ENCODE peak calls at places on chromosomes 2 and 18, in nine cellular contexts. R, H, N, G, O, L, K, V and Z are unnamed samples.

GRCh38 chr2:68730828-68731227 is 3.8 kb upstream of the ARHGAP25 start:
- DNase-seq in H (no peak), O (no peak), K (no peak), G (no peak), L (no peak), V (no peak), R (no peak), N (no peak), Z (no peak)

GRCh38 chr2:150911766-150912280 is 349.8 kb downstream of the RBM43 start:
- DNase-seq in N (no peak), L (peak; percentile 85), H (no peak), G (no peak), O (peak; percentile 12), R (peak; percentile 74), K (peak; percentile 66), V (no peak), Z (peak; percentile 90)

GRCh38 chr18:74291771-74292540 is at the start of gene CYB5A:
- DNase-seq in O (peak; percentile 94), N (peak; percentile 98), G (peak; percentile 89), H (peak; percentile 75), K (peak; percentile 99), L (peak; percentile 99), V (peak; percentile 99), R (peak; percentile 96), Z (peak; percentile 60)

GRCh38 chr2:43397821-43398220 is 171.4 kb upstream of the ZFP36L2 start:
- DNase-seq in V (no peak), N (no peak), L (no peak), H (no peak), K (no peak), G (no peak), R (no peak), O (no peak), Z (no peak)

GRCh38 chr2:40244251-40245010 is 207.5 kb downstream of the SLC8A1 start:
- DNase-seq in R (peak; percentile 86), L (peak; percentile 59), K (no peak), O (peak; percentile 27), V (peak; percentile 64), G (peak; percentile 52), N (no peak), H (peak; percentile 28), Z (no peak)

GRCh38 chr2:213237787-213238186 is 46.5 kb upstream of the SPAG16 start:
- DNase-seq in H (no peak), R (peak; percentile 15), G (no peak), N (no peak), K (no peak), V (no peak), O (no peak), L (no peak), Z (no peak)

GRCh38 chr2:100744589-100744988 is 75.3 kb upstream of the NPAS2 start:
- DNase-seq in L (no peak), G (no peak), N (no peak), V (peak; percentile 81), R (peak; percentile 67), K (no peak), H (peak; percentile 41), O (no peak), Z (no peak)

GRCh38 chr18:361941-362913 is 94.4 kb upstream of the THOC1 start:
- DNase-seq in K (no peak), G (peak; percentile 62), H (no peak), N (no peak), L (no peak), R (peak; percentile 86), O (no peak), V (no peak), Z (peak; percentile 97)

GRCh38 chr18:22183647-22184161 is 14.3 kb downstream of the GATA6 start:
- DNase-seq in V (no peak), N (no peak), R (no peak), G (no peak), O (no peak), L (no peak), K (no peak), H (no peak), Z (no peak)

GRCh38 chr2:229454934-229455631 is 184.0 kb upstream of the PID1 start:
- DNase-seq in R (peak; percentile 85), N (no peak), L (no peak), V (no peak), H (no peak), G (peak; percentile 43), O (no peak), K (no peak), Z (peak; percentile 88)

GRCh38 chr2:68907232-68907922 is 36.2 kb upstream of the BMP10 start:
- DNase-seq in K (no peak), V (peak; percentile 14), O (no peak), R (no peak), H (no peak), N (no peak), L (no peak), G (no peak), Z (no peak)

GRCh38 chr2:205175831-205176230 is 506.5 kb upstream of the NRP2 start:
- DNase-seq in L (no peak), R (no peak), N (no peak), G (no peak), H (no peak), O (no peak), V (no peak), K (no peak), Z (no peak)

GRCh38 chr18:80197490-80197889 is 49.8 kb downstream of the PARD6G start:
- DNase-seq in V (no peak), R (no peak), L (no peak), H (no peak), K (no peak), O (no peak), G (no peak), N (no peak), Z (no peak)
- H3K4me3 ChIP-seq in V (no peak overlapping the region), R (no peak overlapping the region), L (no peak overlapping the region), H (no peak overlapping the region), K (no peak overlapping the region), O (no peak overlapping the region), G (no peak overlapping the region), N (no peak overlapping the region), Z (no peak overlapping the region)

GRCh38 chr2:233010569-233011267 is 2.3 kb downstream of the NGEF start:
- DNase-seq in V (no peak), O (no peak), N (no peak), L (no peak), H (no peak), R (no peak), G (no peak), K (peak; percentile 47), Z (no peak)
- H3K4me3 ChIP-seq in V (no peak overlapping the region), O (no peak overlapping the region), N (no peak overlapping the region), L (no peak overlapping the region), H (no peak overlapping the region), R (no peak overlapping the region), G (no peak overlapping the region), K (no peak overlapping the region), Z (no peak overlapping the region)

GRCh38 chr2:120233292-120233691 is 10.1 kb upstream of the TMEM185B start:
- DNase-seq in H (no peak), L (no peak), K (no peak), V (no peak), N (no peak), G (no peak), R (no peak), O (no peak), Z (no peak)
- H3K4me3 ChIP-seq in H (no peak overlapping the region), L (no peak overlapping the region), K (no peak overlapping the region), V (no peak overlapping the region), N (peak overlapping the region; percentile 79), G (no peak overlapping the region), R (no peak overlapping the region), O (no peak overlapping the region), Z (no peak overlapping the region)

GRCh38 chr2:183123959-183124221 is 353 bp upstream of the NUP35 start:
- DNase-seq in G (peak; percentile 5), R (no peak), K (no peak), L (no peak), H (no peak), N (no peak), V (no peak), O (no peak), Z (peak; percentile 0)

GRCh38 chr2:183124957-183125255 is 663 bp downstream of the NUP35 start:
- DNase-seq in R (no peak), H (no peak), G (no peak), K (no peak), L (no peak), N (no peak), O (no peak), V (no peak), Z (no peak)

GRCh38 chr2:183125659-183126341 is 1.6 kb downstream of the NUP35 start:
- DNase-seq in K (no peak), G (no peak), O (no peak), L (no peak), N (no peak), V (no peak), R (no peak), H (no peak), Z (no peak)

GRCh38 chr2:183124222-183124956 is at the start of gene NUP35:
- DNase-seq in H (peak; percentile 62), N (peak; percentile 80), R (peak; percentile 92), V (peak; percentile 93), G (peak; percentile 88), L (peak; percentile 86), O (peak; percentile 56), K (peak; percentile 85), Z (peak; percentile 49)

GRCh38 chr2:183126635-183127034 is 2.4 kb downstream of the NUP35 start:
- DNase-seq in V (no peak), O (no peak), L (no peak), G (no peak), N (no peak), R (no peak), H (no peak), K (no peak), Z (no peak)
- H3K4me3 ChIP-seq in V (no peak overlapping the region), O (peak overlapping the region; percentile 61), L (no peak overlapping the region), G (no peak overlapping the region), N (no peak overlapping the region), R (no peak overlapping the region), H (no peak overlapping the region), K (no peak overlapping the region), Z (no peak overlapping the region)